ENCODE peak calls at places on chromosomes 12 and 14, in five cellular contexts. H is GM23338, R is MM.1S, O is PC-9, F is PC-3. J is an unnamed sample. For H3F3A, the result is how much of the 10 kb centered on the place peaks cover.

GRCh38 chr12:98758331-98758730 is 113.2 kb downstream of the APAF1 start:
- DNase-seq in O (no peak), R (no peak), F (no peak), H (no peak), J (no peak)

GRCh38 chr14:87018294-87018693 is 974.7 kb downstream of the GALC start:
- DNase-seq in F (no peak), H (no peak), O (no peak), R (no peak), J (no peak)

GRCh38 chr12:46470039-46470627 is 97.6 kb upstream of the SLC38A2 start:
- DNase-seq in R (peak), O (no peak), H (no peak), F (no peak), J (no peak)

GRCh38 chr12:2682301-2683282 is 112.2 kb upstream of the FKBP4 start:
- DNase-seq in O (peak), R (peak), F (peak), H (peak), J (peak)

GRCh38 chr12:69214169-69214568 is 25.2 kb upstream of the CPSF6 start:
- DNase-seq in F (no peak), H (no peak), R (no peak), O (no peak), J (no peak)

GRCh38 chr12:95701722-95702418 is 88.7 kb downstream of the NTN4 start:
- DNase-seq in O (peak), F (peak), H (no peak), R (no peak), J (no peak)

GRCh38 chr12:95532851-95533250 is 18.4 kb downstream of the USP44 start:
- DNase-seq in R (no peak), F (peak), O (no peak), H (no peak), J (no peak)

GRCh38 chr12:66633676-66634075 is 45.2 kb downstream of the GRIP1 start:
- DNase-seq in O (peak), R (no peak), H (no peak), F (peak), J (no peak)

GRCh38 chr14:40417777-40418401 is 985.7 kb upstream of the FBXO33 start:
- DNase-seq in F (peak), R (peak), H (peak), O (no peak), J (peak)

GRCh38 chr14:44662250-44662891 is 155.3 kb upstream of the FSCB start:
- DNase-seq in R (peak), H (no peak), O (no peak), F (no peak), J (no peak)

GRCh38 chr12:122078141-122079037 is at the start of gene MLXIP:
- DNase-seq in O (peak), H (peak), R (peak), F (peak), J (peak)

GRCh38 chr14:99186956-99187690 is 84.9 kb downstream of the BCL11B start:
- DNase-seq in R (no peak), H (no peak), O (no peak), F (no peak), J (no peak)

GRCh38 chr12:52171950-52172512 is 19.8 kb downstream of the KRT80 start:
- DNase-seq in H (peak), O (no peak), R (no peak), F (peak), J (peak)

GRCh38 chr12:106984588-106985137 is 2.3 kb downstream of the MTERF2 start:
- DNase-seq in H (no peak), R (no peak), O (no peak), F (no peak), J (no peak)

GRCh38 chr12:34106172-34106571 is 83.9 kb downstream of the ALG10 start:
- DNase-seq in F (no peak), R (no peak), O (no peak), H (no peak), J (no peak)

GRCh38 chr12:93226356-93226755 is 151.4 kb upstream of the NUDT4 start:
- DNase-seq in O (no peak), R (no peak), H (no peak), F (peak), J (no peak)

GRCh38 chr14:103802353-103802752 is 45.0 kb downstream of the PPP1R13B start:
- DNase-seq in O (no peak), F (no peak), R (no peak), H (no peak), J (no peak)

GRCh38 chr14:94617988-94618822 is 6.0 kb downstream of the SERPINA3 start:
- DNase-seq in H (no peak), O (no peak), R (no peak), F (no peak), J (no peak)

GRCh38 chr14:76922599-76922998 is 96.4 kb downstream of the LRRC74A start:
- DNase-seq in R (no peak), O (no peak), F (no peak), H (peak), J (no peak)

GRCh38 chr14:79555429-79555828 is 655.9 kb downstream of the DIO2 start:
- DNase-seq in O (no peak), H (no peak), F (no peak), R (no peak), J (no peak)

GRCh38 chr12:92076106-92076505 is 69.5 kb downstream of the BTG1 start:
- DNase-seq in F (no peak), O (no peak), R (no peak), H (no peak), J (no peak)

GRCh38 chr12:23949212-23950010 is at the start of gene SOX5:
- DNase-seq in O (no peak), H (peak), F (no peak), R (peak), J (peak)

GRCh38 chr14:65720743-65721142 is 308.2 kb downstream of the FUT8 start:
- DNase-seq in H (no peak), O (no peak), R (no peak), F (no peak), J (no peak)

GRCh38 chr12:55067701-55068100 is 47.9 kb downstream of the NEUROD4 start:
- DNase-seq in F (no peak), H (no peak), O (no peak), R (no peak), J (peak)

GRCh38 chr12:12201274-12201758 is 65.5 kb downstream of the LRP6 start:
- DNase-seq in H (no peak), R (no peak), O (no peak), F (no peak), J (no peak)

DNA sequence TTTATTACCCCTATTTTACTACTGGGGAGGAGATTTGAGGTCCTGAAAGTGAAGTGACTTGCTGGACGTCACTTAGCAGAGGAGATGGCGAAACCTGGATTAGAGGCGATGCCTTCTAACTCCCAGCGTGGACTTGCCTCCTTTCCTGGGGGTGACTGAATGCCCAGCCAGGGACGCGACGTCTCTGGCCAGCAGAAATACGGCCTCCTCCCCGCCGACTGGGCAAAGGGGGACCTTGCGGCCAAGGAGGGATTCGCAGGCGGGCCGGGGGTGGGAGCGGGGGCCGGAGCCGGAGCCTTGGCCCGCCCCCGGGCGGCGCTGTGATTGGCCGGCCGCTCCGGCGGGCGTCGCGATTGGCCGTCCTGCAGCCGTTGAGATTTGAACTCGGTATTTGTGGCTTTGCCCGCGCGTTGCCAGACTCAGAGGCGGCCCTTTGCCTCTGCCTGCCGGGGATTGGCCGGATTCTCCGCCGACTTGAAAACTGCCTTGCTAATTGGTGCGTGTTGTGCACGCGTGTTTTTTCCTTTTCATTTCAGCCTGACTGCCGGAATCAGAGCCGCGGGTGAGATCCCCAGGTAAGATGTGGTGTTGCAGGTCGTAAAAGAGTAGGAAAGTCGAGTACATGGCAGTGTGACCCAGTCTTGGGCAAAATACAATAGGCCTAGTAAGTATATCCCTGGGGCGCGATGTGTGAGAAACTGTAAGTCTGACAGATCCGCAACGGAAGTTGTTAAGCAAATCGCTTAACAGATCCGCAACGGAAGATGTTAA is at the start of gene NCAPD2:
- DNase-seq in R (peak), H (peak), F (peak), O (peak), J (peak)
- TF ChIP-seq CTCF in R (peak), H (peak), F (no peak), O (peak), J (peak)

GRCh38 chr14:69879175-69880047 is at the start of gene SMOC1:
- DNase-seq in R (peak), F (no peak), H (peak), O (no peak), J (peak)
- H3K4me3 ChIP-seq in R (peak), F (no peak), H (peak), O (no peak), J (peak)

GRCh38 chr12:120199595-120200306 is 1.2 kb downstream of the RPLP0 start:
- DNase-seq in F (peak), H (no peak), O (peak), R (no peak), J (no peak)
- H3F3A ChIP-seq in F (under half), H (half or more), O (half or more), R (half or more), J (half or more)

DNA sequence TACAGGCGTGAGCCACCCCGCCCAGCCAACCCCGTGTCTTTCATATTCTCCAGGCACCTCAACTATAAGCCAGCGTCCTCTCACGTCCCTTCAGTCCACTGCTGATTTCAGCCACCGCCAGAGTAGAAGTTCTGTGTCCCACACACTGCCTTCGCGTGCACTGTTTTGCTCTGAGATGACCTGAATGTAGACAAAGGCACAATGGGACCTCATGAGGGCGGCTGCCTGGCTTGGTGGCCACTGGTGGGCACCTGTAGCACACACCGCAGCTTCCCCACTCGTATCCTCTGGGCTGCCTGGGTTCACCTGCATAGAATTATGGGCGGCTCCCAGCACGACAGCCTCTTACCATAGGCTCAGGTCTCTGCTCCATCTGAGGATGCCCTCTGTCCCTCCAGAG is 57.2 kb downstream of the GPR68 start:
- DNase-seq in F (no peak), R (no peak), O (no peak), H (no peak), J (no peak)
- TF ChIP-seq CTCF in F (no peak), R (no peak), O (no peak), H (no peak), J (no peak)

DNA sequence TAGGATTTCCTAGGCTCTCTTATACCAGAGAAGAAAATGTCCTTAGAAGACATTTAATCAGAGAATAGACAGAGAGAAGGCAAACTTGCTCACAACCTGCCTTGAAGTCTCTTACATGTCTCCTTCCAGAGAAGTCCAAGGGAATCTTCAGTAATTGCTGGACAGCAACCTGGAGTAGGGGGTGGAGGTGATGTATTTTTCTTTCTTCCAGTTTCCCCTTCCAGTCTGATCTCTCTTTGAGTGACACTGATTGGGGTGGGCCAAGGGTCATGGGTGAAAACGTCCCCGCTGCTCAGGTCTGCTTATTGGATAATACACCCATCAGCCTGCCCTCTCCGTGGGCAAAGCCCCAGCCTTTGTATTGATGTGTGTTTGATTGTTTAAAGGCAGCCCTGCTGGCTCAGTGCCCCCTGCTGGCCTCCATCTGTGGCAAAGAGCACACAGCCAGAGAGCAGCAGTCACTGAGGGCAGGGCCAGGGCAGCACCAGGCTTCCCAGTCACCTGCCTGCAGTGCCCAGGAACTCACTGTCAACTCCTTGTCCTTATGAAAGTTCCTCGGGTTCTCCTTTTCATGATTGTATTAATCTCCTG is 35.7 kb upstream of the ATP2A2 start:
- DNase-seq in O (no peak), R (peak), F (peak), H (peak), J (peak)
- H3K4me3 ChIP-seq in O (no peak), R (no peak), F (no peak), H (no peak), J (no peak)

DNA sequence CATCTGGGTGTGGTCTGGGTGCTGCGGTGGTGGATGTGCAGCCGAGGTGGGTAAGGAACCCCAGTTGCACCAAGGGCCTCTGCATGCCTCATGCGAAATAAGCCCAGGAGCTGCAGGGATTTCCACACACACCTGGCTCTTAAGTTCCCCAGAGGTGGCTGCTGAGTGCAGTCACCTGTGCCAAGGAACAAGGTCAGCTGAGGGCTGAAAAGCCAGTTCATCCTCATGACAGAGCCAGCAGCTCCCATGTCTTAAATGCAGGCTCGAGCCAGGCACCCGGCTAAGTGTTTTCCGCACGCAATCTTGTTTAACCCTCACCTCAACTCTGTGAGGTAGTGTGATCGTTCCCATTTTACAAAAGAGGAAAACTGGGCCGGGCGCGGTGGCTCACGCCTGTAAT is 9.7 kb downstream of the HVCN1 start:
- DNase-seq in O (no peak), H (no peak), R (no peak), F (no peak), J (no peak)
- H3F3A ChIP-seq in O (under half), H (under half), R (under half), F (under half), J (under half)

GRCh38 chr14:73753887-73754880 is 40.0 kb upstream of the PNMA1 start:
- DNase-seq in H (no peak), O (no peak), F (peak), R (no peak), J (no peak)

GRCh38 chr14:73751157-73751691 is 37.0 kb upstream of the PNMA1 start:
- DNase-seq in R (no peak), F (no peak), O (no peak), H (no peak), J (no peak)

GRCh38 chr14:73750161-73750901 is 36.1 kb upstream of the PNMA1 start:
- DNase-seq in H (no peak), R (no peak), F (peak), O (no peak), J (no peak)

GRCh38 chr14:73753043-73753886 is 39.1 kb upstream of the PNMA1 start:
- DNase-seq in H (no peak), O (no peak), F (no peak), R (no peak), J (no peak)

DNA sequence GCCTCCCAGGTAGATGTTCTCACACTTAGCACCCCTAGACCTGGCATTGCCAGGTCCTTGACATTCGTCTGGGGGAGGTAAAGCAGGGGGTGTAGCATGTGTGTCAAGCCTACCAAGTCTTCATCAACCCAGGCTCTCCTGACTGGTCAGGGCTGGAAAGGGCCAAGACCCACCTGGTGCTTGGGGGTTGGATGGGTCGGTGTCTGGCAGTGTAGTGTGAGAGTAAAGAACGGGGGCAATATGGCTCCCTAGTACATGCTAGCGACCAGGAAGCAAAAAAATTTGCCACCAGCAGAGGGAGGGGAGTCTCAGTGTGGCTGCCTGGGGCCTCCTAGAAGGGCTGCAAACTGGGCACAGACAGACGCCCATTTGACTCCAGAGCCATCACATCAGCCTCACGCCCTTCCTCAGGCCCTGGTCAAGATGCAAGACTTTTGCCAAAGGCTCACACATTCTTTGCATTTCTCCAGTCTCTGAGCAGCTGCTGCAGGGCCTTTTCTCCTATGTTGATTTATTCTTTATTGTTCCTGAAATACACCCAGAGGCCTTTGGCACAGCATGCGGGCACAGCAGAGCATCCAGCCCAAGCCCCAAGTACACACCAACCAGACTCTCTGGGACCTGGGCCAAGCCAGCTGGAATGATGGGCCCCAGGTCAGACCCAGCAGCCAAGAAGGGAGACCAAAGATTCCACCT is 38.3 kb upstream of the PNMA1 start:
- DNase-seq in O (peak), R (no peak), H (peak), F (peak), J (peak)
- TF ChIP-seq CTCF in O (no peak), R (no peak), H (peak), F (no peak), J (peak)

GRCh38 chr12:7935773-7936581 is at the start of gene SLC2A3:
- DNase-seq in R (peak), H (peak), O (peak), F (no peak), J (peak)
- H3K4me3 ChIP-seq in R (peak), H (peak), O (peak), F (no peak), J (peak)

J was measured in neural progenitor cell.